ENCODE peak calls at places on chromosomes 12 and 14, in four cellular contexts. Z is neuronal stem cell, N is GM12865, L is choroid plexus epithelial cell. I is an unnamed sample.

GRCh38 chr12:7797698-7798398 is 8.6 kb downstream of the NANOG start:
- DNase-seq in N (no peak), Z (no peak), L (peak; percentile 27), I (no peak)

GRCh38 chr14:102490456-102490855 is 19.1 kb downstream of the ANKRD9 start:
- DNase-seq in Z (no peak), L (no peak), N (no peak), I (no peak)

GRCh38 chr12:85057370-85057963 is 21.3 kb downstream of the LRRIQ1 start:
- DNase-seq in L (peak; percentile 70), N (peak; percentile 62), Z (peak; percentile 62), I (peak; percentile 45)

GRCh38 chr12:77032406-77032805 is 33.0 kb downstream of the E2F7 start:
- DNase-seq in Z (no peak), L (peak; percentile 25), N (no peak), I (no peak)

GRCh38 chr12:118544569-118544968 is 168.2 kb downstream of the SUDS3 start:
- DNase-seq in Z (no peak), N (no peak), L (peak; percentile 2), I (no peak)

GRCh38 chr12:76042147-76042546 is 10.6 kb upstream of the PHLDA1 start:
- DNase-seq in N (no peak), L (peak; percentile 38), Z (no peak), I (no peak)

GRCh38 chr14:59161571-59162175 is 26.8 kb upstream of the DAAM1 start:
- DNase-seq in N (peak; percentile 40), Z (peak; percentile 47), L (peak; percentile 89), I (peak; percentile 20)

GRCh38 chr14:66746316-66747006 is 238.5 kb downstream of the GPHN start:
- DNase-seq in L (peak; percentile 78), Z (peak; percentile 4), N (peak; percentile 63), I (peak; percentile 56)

GRCh38 chr12:20863056-20863455 is 52.6 kb downstream of the SLCO1B3 start:
- DNase-seq in Z (no peak), N (no peak), L (no peak), I (no peak)

GRCh38 chr14:101508196-101508947 is 52.9 kb upstream of the DIO3 start:
- DNase-seq in N (no peak), L (no peak), Z (no peak), I (no peak)

GRCh38 chr12:44972746-44973421 is 78.0 kb downstream of the DBX2 start:
- DNase-seq in Z (peak; percentile 33), L (peak; percentile 2), N (peak; percentile 18), I (peak; percentile 31)

GRCh38 chr12:32907166-32907565 is 10.6 kb upstream of the PKP2 start:
- DNase-seq in Z (no peak), L (no peak), N (no peak), I (no peak)

GRCh38 chr12:94041833-94042232 is 106.5 kb upstream of the PLXNC1 start:
- DNase-seq in N (no peak), L (no peak), Z (no peak), I (no peak)

GRCh38 chr12:93050026-93050747 is 121.1 kb upstream of the EEA1 start:
- DNase-seq in Z (no peak), N (no peak), L (peak; percentile 97), I (peak; percentile 47)

GRCh38 chr12:457676-458075 is 2.1 kb upstream of the B4GALNT3 start:
- DNase-seq in L (no peak), N (peak; percentile 26), Z (no peak), I (no peak)

GRCh38 chr14:31932675-31933074 is 144.4 kb upstream of the ARHGAP5 start:
- DNase-seq in L (no peak), Z (no peak), N (no peak), I (no peak)

GRCh38 chr14:57391609-57392195 is 1.3 kb downstream of the NAA30 start:
- DNase-seq in Z (no peak), N (no peak), L (no peak), I (no peak)

GRCh38 chr14:20973501-20973900 is 16.3 kb upstream of the METTL17 start:
- DNase-seq in L (no peak), N (no peak), Z (no peak), I (no peak)

GRCh38 chr12:29026419-29026818 is 122.7 kb upstream of the FAR2 start:
- DNase-seq in Z (no peak), L (no peak), N (no peak), I (peak; percentile 92)

GRCh38 chr12:212383-212798 is 1.6 kb downstream of the SLC6A12 start:
- DNase-seq in Z (no peak), L (no peak), N (peak; percentile 78), I (no peak)

GRCh38 chr12:132461526-132461925 is 28.4 kb upstream of the FBRSL1 start:
- DNase-seq in Z (no peak), N (no peak), L (no peak), I (no peak)

GRCh38 chr14:64196668-64197411 is 97.3 kb downstream of the ESR2 start:
- DNase-seq in L (peak; percentile 63), Z (peak; percentile 51), N (peak; percentile 65), I (no peak)

GRCh38 chr14:77037338-77037782 is 8.9 kb upstream of the IRF2BPL start:
- DNase-seq in Z (no peak), L (no peak), N (no peak), I (no peak)

GRCh38 chr14:45262637-45263036 is 9.6 kb upstream of the MIS18BP1 start:
- DNase-seq in N (no peak), Z (no peak), L (no peak), I (no peak)

GRCh38 chr12:49296034-49296835 is 1.3 kb downstream of the PRPH start:
- DNase-seq in L (no peak), Z (no peak), N (peak; percentile 61), I (peak; percentile 41)

GRCh38 chr12:126772171-126772864 is 1494.7 kb upstream of the TMEM132C start:
- DNase-seq in Z (no peak), L (peak; percentile 1), N (peak; percentile 91), I (no peak)

GRCh38 chr12:4270670-4271432 is 2.7 kb upstream of the CCND2 start:
- DNase-seq in N (peak; percentile 67), Z (peak; percentile 62), L (no peak), I (no peak)

GRCh38 chr12:109981311-109981710 is 14.9 kb downstream of the GIT2 start:
- DNase-seq in N (no peak), L (no peak), Z (no peak), I (peak; percentile 64)

DNA sequence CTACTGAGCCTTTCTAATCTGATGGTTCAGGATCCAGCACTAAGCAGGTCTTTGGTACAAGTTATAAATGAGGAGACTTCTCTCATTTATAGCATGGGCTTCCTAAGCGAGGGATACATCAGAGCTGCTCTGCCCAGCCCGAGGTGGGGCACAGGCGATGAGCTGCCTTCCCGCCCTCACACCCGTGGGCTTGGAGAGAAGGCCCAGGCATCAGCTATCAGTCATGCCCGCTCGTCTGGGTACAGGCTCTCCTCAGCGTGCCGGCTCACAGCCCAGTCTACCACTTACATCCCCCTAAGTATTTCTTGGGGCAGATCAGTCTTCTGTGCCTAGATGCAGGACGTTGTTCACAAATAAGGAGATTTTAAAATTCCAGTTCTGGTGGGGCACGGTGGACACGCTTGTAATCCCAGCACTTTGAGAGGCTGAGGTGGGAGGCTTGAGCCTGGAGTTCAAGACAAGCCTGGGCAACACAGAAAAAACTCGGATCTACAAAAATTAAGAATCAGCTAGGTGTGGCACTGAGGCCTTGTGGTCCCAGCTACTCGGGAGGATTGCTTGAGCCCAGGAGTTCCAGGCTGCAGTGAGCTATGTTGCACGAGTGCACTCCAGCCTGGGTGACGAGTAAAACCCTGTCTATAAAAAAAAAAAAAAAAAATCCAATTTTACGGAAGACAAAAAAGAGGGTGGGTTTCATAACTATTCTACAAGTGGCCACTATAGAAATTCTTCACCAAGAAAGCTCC is 57.0 kb downstream of the CCDC88C start:
- DNase-seq in L (no peak), Z (no peak), N (no peak), I (no peak)
- H3K4me3 ChIP-seq in L (no peak overlapping the region), Z (no peak overlapping the region), N (no peak overlapping the region), I (no peak overlapping the region)

GRCh38 chr12:26937863-26938659 is at the start of the genes FGFR1OP2 and INTS13:
- DNase-seq in N (peak; percentile 98), Z (peak; percentile 98), L (peak; percentile 99), I (peak; percentile 97)

GRCh38 chr12:26936559-26937442 is 980 bp downstream of the INTS13 start:
- DNase-seq in L (no peak), Z (no peak), N (peak; percentile 33), I (no peak)

GRCh38 chr12:26938660-26939185 is 453 bp downstream of the FGFR1OP2 start:
- DNase-seq in Z (no peak), N (no peak), L (no peak), I (no peak)

GRCh38 chr12:26937443-26937862 is 328 bp downstream of the INTS13 start:
- DNase-seq in L (no peak), N (no peak), Z (no peak), I (no peak)

DNA sequence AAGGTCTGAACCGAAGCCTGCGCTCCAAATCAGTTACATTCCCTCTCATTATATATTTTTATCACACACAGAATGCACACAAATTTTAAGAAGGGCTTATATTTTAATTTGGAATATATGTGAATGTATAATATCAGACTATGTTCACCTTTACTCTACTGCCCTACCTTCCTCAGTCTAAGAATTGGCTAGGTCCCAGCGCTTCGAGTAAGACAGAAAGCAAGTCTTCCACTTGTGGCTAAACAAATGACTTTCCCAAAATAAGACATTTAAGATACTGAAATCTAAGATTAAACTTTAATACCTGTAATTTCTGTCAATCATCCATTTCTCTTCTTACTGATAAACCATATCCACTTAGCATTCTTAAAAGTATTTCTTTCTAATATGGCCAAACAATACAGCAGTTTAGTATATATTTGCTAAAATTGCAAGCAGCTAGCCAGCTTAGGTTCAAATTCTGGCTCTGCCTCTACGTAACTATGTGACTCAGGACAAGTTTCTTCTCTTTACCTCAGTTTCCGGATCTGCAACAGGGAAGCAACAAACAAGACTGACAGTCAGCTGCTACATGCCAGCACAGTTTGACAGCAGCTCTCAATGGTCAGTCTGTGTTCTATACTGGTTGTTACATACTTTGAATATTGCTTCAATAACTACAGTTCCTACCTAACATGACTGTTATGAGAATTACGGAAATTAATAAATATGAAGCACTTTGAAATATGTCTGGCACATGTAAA is 2.0 kb downstream of the INTS13 start:
- DNase-seq in Z (no peak), L (no peak), N (no peak), I (no peak)
- H3K4me3 ChIP-seq in Z (no peak overlapping the region), L (no peak overlapping the region), N (peak overlapping the region; percentile 86), I (no peak overlapping the region)

DNA sequence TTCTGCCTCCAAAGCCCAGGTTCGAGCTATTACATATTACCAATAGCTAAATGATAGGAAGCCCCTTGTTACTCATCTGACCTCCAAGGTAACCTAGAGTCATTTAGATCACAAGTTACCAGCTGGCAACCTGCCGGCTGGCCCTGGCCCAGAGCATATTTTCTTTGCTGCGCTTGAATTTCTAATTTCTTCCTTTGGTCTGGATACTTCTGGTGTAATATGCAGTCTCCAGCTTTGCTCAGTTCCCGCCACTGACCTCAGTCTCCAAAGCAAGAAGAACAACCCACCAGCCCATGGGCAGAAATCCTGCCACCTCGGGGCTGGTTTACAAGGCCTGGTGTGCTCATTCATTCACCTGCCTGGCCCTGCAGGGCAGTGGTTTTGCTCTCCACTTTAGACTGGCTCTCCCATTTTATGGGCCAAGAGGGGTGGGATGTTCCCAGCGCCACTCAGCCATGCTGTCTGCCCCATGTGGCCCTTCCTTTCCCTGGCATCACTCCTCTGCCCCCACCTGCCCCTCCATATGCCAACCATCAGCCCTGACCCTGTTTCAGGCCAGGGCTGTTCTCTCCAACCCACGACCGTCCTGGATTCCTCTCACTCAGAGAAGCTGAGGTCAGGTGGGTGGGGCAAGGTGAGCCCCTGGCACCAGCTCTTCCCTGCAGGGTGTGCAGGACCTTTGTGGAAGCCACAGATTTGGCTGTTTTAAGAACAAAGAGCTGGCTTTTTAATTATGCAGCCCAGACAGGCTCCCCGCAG is 76.0 kb downstream of the PRIMA1 start:
- DNase-seq in Z (no peak), L (no peak), N (no peak), I (no peak)
- H3K4me3 ChIP-seq in Z (no peak overlapping the region), L (no peak overlapping the region), N (no peak overlapping the region), I (no peak overlapping the region)

DNA sequence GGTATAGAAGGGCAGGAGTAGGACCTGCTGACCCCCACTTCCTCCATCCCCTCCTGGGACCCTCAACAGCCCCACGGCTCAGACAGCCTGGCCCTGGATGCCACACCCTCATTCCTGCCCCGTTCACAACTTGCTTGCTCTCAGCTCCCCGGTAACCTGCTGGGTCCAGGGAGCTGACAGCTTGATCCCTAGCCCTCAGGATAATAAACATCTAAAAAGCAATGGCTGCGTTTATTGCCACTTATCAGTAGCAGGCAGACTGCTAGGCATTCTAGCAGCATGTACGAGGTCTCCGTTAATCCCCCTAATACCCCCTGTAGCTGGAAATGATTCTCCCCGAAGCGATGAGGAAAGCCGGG is 24.3 kb upstream of the RPLP0 start:
- DNase-seq in Z (no peak), N (no peak), L (no peak), I (no peak)
- H3K4me3 ChIP-seq in Z (no peak overlapping the region), N (no peak overlapping the region), L (no peak overlapping the region), I (no peak overlapping the region)